ENCODE peak calls at places on chromosomes 16 and 17, in eight cellular contexts. One of them, this sample, is unnamed.

GRCh38 chr16:76818611-76819181 is 372.3 kb upstream of the MON1B start:
- DNase-seq in transverse colon: no peak
- DNase-seq in breast epithelium: no peak
- DNase-seq in GM12891: no peak
- DNase-seq in ovary: no peak
- DNase-seq in heart left ventricle: no peak
- DNase-seq in gastrocnemius medialis: no peak
- DNase-seq in tibial nerve: no peak
- DNase-seq in this sample: no peak

GRCh38 chr16:17508303-17508702 is 37.5 kb upstream of the XYLT1 start:
- DNase-seq in GM12891: no peak
- DNase-seq in gastrocnemius medialis: no peak
- DNase-seq in heart left ventricle: no peak
- DNase-seq in tibial nerve: no peak
- DNase-seq in transverse colon: no peak
- DNase-seq in breast epithelium: no peak
- DNase-seq in ovary: no peak
- DNase-seq in this sample: no peak

GRCh38 chr16:83245061-83245460 is 562.7 kb upstream of the HSBP1 start:
- DNase-seq in GM12891: no peak
- DNase-seq in breast epithelium: no peak
- DNase-seq in heart left ventricle: no peak
- DNase-seq in gastrocnemius medialis: no peak
- DNase-seq in ovary: no peak
- DNase-seq in tibial nerve: no peak
- DNase-seq in transverse colon: no peak
- DNase-seq in this sample: no peak

GRCh38 chr17:75778861-75779249 is 5.8 kb upstream of the UNK start:
- DNase-seq in tibial nerve: no peak
- DNase-seq in ovary: no peak
- DNase-seq in GM12891: no peak
- DNase-seq in gastrocnemius medialis: peak
- DNase-seq in transverse colon: peak
- DNase-seq in heart left ventricle: no peak
- DNase-seq in breast epithelium: peak
- DNase-seq in this sample: no peak

GRCh38 chr17:31738488-31738887 is 120.6 kb downstream of the COPRS start:
- DNase-seq in GM12891: no peak
- DNase-seq in gastrocnemius medialis: no peak
- DNase-seq in heart left ventricle: peak
- DNase-seq in breast epithelium: no peak
- DNase-seq in ovary: no peak
- DNase-seq in transverse colon: no peak
- DNase-seq in tibial nerve: no peak
- DNase-seq in this sample: no peak

GRCh38 chr17:80760501-80760900 is 215.9 kb downstream of the RPTOR start:
- DNase-seq in tibial nerve: no peak
- DNase-seq in breast epithelium: peak
- DNase-seq in GM12891: no peak
- DNase-seq in transverse colon: peak
- DNase-seq in gastrocnemius medialis: no peak
- DNase-seq in heart left ventricle: no peak
- DNase-seq in ovary: no peak
- DNase-seq in this sample: no peak

GRCh38 chr17:49753959-49754391 is 10.0 kb downstream of the FAM117A start:
- DNase-seq in tibial nerve: no peak
- DNase-seq in transverse colon: no peak
- DNase-seq in gastrocnemius medialis: no peak
- DNase-seq in ovary: peak
- DNase-seq in breast epithelium: no peak
- DNase-seq in heart left ventricle: peak
- DNase-seq in GM12891: no peak
- DNase-seq in this sample: no peak

GRCh38 chr16:49463529-49463928 is 89.9 kb downstream of the C16orf78 start:
- DNase-seq in heart left ventricle: no peak
- DNase-seq in breast epithelium: peak
- DNase-seq in ovary: peak
- DNase-seq in GM12891: peak
- DNase-seq in transverse colon: peak
- DNase-seq in gastrocnemius medialis: no peak
- DNase-seq in tibial nerve: no peak
- DNase-seq in this sample: no peak

GRCh38 chr17:8913091-8913490 is 45.6 kb upstream of the PIK3R6 start:
- DNase-seq in heart left ventricle: no peak
- DNase-seq in GM12891: no peak
- DNase-seq in ovary: no peak
- DNase-seq in breast epithelium: no peak
- DNase-seq in transverse colon: no peak
- DNase-seq in gastrocnemius medialis: no peak
- DNase-seq in tibial nerve: no peak
- DNase-seq in this sample: no peak

GRCh38 chr16:21088646-21089538 is 61.8 kb downstream of the DNAH3 start:
- DNase-seq in tibial nerve: no peak
- DNase-seq in gastrocnemius medialis: no peak
- DNase-seq in breast epithelium: no peak
- DNase-seq in transverse colon: no peak
- DNase-seq in GM12891: no peak
- DNase-seq in ovary: no peak
- DNase-seq in heart left ventricle: no peak
- DNase-seq in this sample: no peak

GRCh38 chr17:37392024-37392590 is 14.5 kb downstream of the ACACA start:
- DNase-seq in heart left ventricle: no peak
- DNase-seq in tibial nerve: no peak
- DNase-seq in gastrocnemius medialis: no peak
- DNase-seq in ovary: no peak
- DNase-seq in transverse colon: no peak
- DNase-seq in breast epithelium: no peak
- DNase-seq in GM12891: peak
- DNase-seq in this sample: no peak

GRCh38 chr17:29469251-29469650 is 79.1 kb downstream of the TAOK1 start:
- DNase-seq in tibial nerve: no peak
- DNase-seq in ovary: no peak
- DNase-seq in GM12891: no peak
- DNase-seq in breast epithelium: no peak
- DNase-seq in heart left ventricle: no peak
- DNase-seq in transverse colon: no peak
- DNase-seq in gastrocnemius medialis: no peak
- DNase-seq in this sample: no peak

GRCh38 chr16:69563605-69564580 is 1.9 kb upstream of the NFAT5 start:
- DNase-seq in ovary: no peak
- DNase-seq in gastrocnemius medialis: no peak
- DNase-seq in tibial nerve: no peak
- DNase-seq in transverse colon: no peak
- DNase-seq in heart left ventricle: no peak
- DNase-seq in breast epithelium: no peak
- DNase-seq in GM12891: no peak
- DNase-seq in this sample: no peak

GRCh38 chr16:71846443-71846842 is 667 bp downstream of the ATXN1L start:
- DNase-seq in GM12891: no peak
- DNase-seq in tibial nerve: no peak
- DNase-seq in gastrocnemius medialis: no peak
- DNase-seq in transverse colon: peak
- DNase-seq in heart left ventricle: no peak
- DNase-seq in breast epithelium: no peak
- DNase-seq in ovary: no peak
- DNase-seq in this sample: no peak

GRCh38 chr16:11133344-11133921 is 122.6 kb downstream of the SOCS1 start:
- DNase-seq in ovary: peak
- DNase-seq in GM12891: no peak
- DNase-seq in gastrocnemius medialis: peak
- DNase-seq in transverse colon: peak
- DNase-seq in heart left ventricle: peak
- DNase-seq in tibial nerve: peak
- DNase-seq in breast epithelium: peak
- DNase-seq in this sample: peak

GRCh38 chr17:64706224-64707076 is 44.3 kb upstream of the SMURF2 start:
- DNase-seq in breast epithelium: no peak
- DNase-seq in transverse colon: peak
- DNase-seq in ovary: no peak
- DNase-seq in heart left ventricle: no peak
- DNase-seq in gastrocnemius medialis: no peak
- DNase-seq in GM12891: no peak
- DNase-seq in tibial nerve: no peak
- DNase-seq in this sample: peak

GRCh38 chr17:44502598-44503079 is 567 bp downstream of the GPATCH8 start:
- DNase-seq in GM12891: no peak
- DNase-seq in tibial nerve: no peak
- DNase-seq in breast epithelium: no peak
- DNase-seq in gastrocnemius medialis: no peak
- DNase-seq in transverse colon: no peak
- DNase-seq in ovary: no peak
- DNase-seq in heart left ventricle: peak
- DNase-seq in this sample: no peak

GRCh38 chr17:63697341-63698286 is 2.3 kb downstream of the LIMD2 start:
- DNase-seq in transverse colon: peak
- DNase-seq in breast epithelium: no peak
- DNase-seq in gastrocnemius medialis: no peak
- DNase-seq in GM12891: no peak
- DNase-seq in tibial nerve: no peak
- DNase-seq in heart left ventricle: peak
- DNase-seq in ovary: no peak
- DNase-seq in this sample: peak

GRCh38 chr17:64964796-64965195 is 45.5 kb upstream of the LRRC37A3 start:
- DNase-seq in tibial nerve: no peak
- DNase-seq in ovary: no peak
- DNase-seq in gastrocnemius medialis: no peak
- DNase-seq in GM12891: no peak
- DNase-seq in transverse colon: no peak
- DNase-seq in breast epithelium: no peak
- DNase-seq in heart left ventricle: no peak
- DNase-seq in this sample: no peak

GRCh38 chr16:10599626-10600025 is 19.2 kb upstream of the EMP2 start:
- DNase-seq in gastrocnemius medialis: no peak
- DNase-seq in ovary: no peak
- DNase-seq in breast epithelium: no peak
- DNase-seq in transverse colon: no peak
- DNase-seq in tibial nerve: no peak
- DNase-seq in GM12891: no peak
- DNase-seq in heart left ventricle: no peak
- DNase-seq in this sample: no peak

GRCh38 chr17:6079155-6079554 is 9.0 kb downstream of the WSCD1 start:
- DNase-seq in gastrocnemius medialis: no peak
- DNase-seq in GM12891: no peak
- DNase-seq in ovary: no peak
- DNase-seq in tibial nerve: no peak
- DNase-seq in transverse colon: no peak
- DNase-seq in breast epithelium: no peak
- DNase-seq in heart left ventricle: no peak
- DNase-seq in this sample: no peak

GRCh38 chr17:6701719-6702118 is 11.4 kb downstream of the SLC13A5 start:
- DNase-seq in transverse colon: no peak
- DNase-seq in ovary: no peak
- DNase-seq in gastrocnemius medialis: no peak
- DNase-seq in tibial nerve: no peak
- DNase-seq in breast epithelium: no peak
- DNase-seq in heart left ventricle: no peak
- DNase-seq in GM12891: peak
- DNase-seq in this sample: peak

GRCh38 chr17:72489273-72489641 is 368.4 kb downstream of the SOX9 start:
- DNase-seq in heart left ventricle: no peak
- DNase-seq in breast epithelium: no peak
- DNase-seq in ovary: no peak
- DNase-seq in GM12891: no peak
- DNase-seq in transverse colon: peak
- DNase-seq in gastrocnemius medialis: no peak
- DNase-seq in tibial nerve: no peak
- DNase-seq in this sample: no peak

GRCh38 chr17:58534901-58535421 is 20.5 kb upstream of the MTMR4 start:
- DNase-seq in tibial nerve: no peak
- DNase-seq in gastrocnemius medialis: no peak
- DNase-seq in breast epithelium: no peak
- DNase-seq in heart left ventricle: peak
- DNase-seq in ovary: no peak
- DNase-seq in GM12891: no peak
- DNase-seq in transverse colon: no peak
- DNase-seq in this sample: peak
- TF ChIP-seq POLR2A in tibial nerve: no peak
- TF ChIP-seq POLR2A in gastrocnemius medialis: no peak
- TF ChIP-seq POLR2A in breast epithelium: no peak
- TF ChIP-seq POLR2A in heart left ventricle: no peak
- TF ChIP-seq POLR2A in ovary: no peak
- TF ChIP-seq POLR2A in GM12891: no peak
- TF ChIP-seq POLR2A in transverse colon: no peak
- TF ChIP-seq POLR2A in this sample: no peak

DNA sequence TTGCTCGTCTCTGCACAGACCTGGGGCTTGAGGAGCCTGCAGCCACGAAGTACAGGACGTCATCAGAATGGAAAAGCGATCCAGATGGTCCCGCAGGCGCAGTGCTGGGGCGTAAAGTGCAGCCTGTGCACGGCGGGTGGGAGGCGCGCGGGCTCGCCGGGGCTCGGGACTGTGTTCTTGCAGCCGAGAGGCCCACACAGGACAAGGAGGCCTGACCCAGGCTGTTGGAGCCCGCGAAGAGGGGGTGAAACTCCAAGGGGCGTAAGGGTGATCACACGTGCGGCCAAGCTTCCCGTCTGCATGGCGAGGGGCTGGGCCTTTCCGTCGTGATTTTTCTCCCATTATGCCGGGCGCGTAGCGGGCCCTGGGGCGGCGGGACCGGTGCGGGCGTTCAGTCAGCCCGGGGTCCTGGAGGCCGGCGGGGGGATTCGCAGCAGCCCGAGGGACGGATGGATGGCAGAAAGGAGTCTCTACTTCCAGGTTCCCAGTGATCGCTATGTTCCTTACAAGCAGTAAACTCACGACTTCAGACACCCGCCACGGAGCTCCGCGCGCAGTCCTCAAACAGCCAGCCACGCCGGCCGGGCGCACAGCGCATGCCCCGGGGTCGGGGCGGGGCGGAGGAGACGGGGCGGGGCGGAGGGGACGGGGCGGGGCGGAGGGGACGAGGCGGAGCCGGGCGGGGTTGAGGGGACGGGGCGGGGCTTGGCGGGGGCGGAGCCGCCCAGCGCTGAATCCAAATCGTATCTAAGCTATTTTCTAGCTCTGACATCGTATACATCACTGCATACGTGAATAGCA is 141.0 kb upstream of the KCNJ18 start:
- DNase-seq in transverse colon: peak
- DNase-seq in heart left ventricle: peak
- DNase-seq in tibial nerve: peak
- DNase-seq in breast epithelium: peak
- DNase-seq in ovary: peak
- DNase-seq in gastrocnemius medialis: peak
- DNase-seq in GM12891: peak
- DNase-seq in this sample: peak
- TF ChIP-seq POLR2A in transverse colon: peak
- TF ChIP-seq POLR2A in heart left ventricle: no peak
- TF ChIP-seq POLR2A in tibial nerve: peak
- TF ChIP-seq POLR2A in breast epithelium: peak
- TF ChIP-seq POLR2A in ovary: peak
- TF ChIP-seq POLR2A in gastrocnemius medialis: peak
- TF ChIP-seq POLR2A in GM12891: no peak
- TF ChIP-seq POLR2A in this sample: peak

GRCh38 chr16:89256651-89257254 is 39.2 kb downstream of the ZNF778 start:
- DNase-seq in breast epithelium: no peak
- DNase-seq in ovary: peak
- DNase-seq in heart left ventricle: peak
- DNase-seq in gastrocnemius medialis: no peak
- DNase-seq in tibial nerve: no peak
- DNase-seq in GM12891: peak
- DNase-seq in transverse colon: peak
- DNase-seq in this sample: no peak
- TF ChIP-seq POLR2A in breast epithelium: no peak
- TF ChIP-seq POLR2A in ovary: no peak
- TF ChIP-seq POLR2A in heart left ventricle: no peak
- TF ChIP-seq POLR2A in gastrocnemius medialis: no peak
- TF ChIP-seq POLR2A in tibial nerve: no peak
- TF ChIP-seq POLR2A in GM12891: no peak
- TF ChIP-seq POLR2A in transverse colon: no peak
- TF ChIP-seq POLR2A in this sample: no peak

GRCh38 chr16:4743217-4743897 is 9.0 kb downstream of the DNAAF8 start:
- DNase-seq in gastrocnemius medialis: no peak
- DNase-seq in heart left ventricle: no peak
- DNase-seq in ovary: no peak
- DNase-seq in tibial nerve: no peak
- DNase-seq in transverse colon: peak
- DNase-seq in breast epithelium: no peak
- DNase-seq in GM12891: no peak
- DNase-seq in this sample: no peak
- TF ChIP-seq POLR2A in gastrocnemius medialis: no peak
- TF ChIP-seq POLR2A in heart left ventricle: no peak
- TF ChIP-seq POLR2A in ovary: no peak
- TF ChIP-seq POLR2A in tibial nerve: no peak
- TF ChIP-seq POLR2A in transverse colon: no peak
- TF ChIP-seq POLR2A in breast epithelium: no peak
- TF ChIP-seq POLR2A in GM12891: no peak
- TF ChIP-seq POLR2A in this sample: no peak